ENCODE peak calls at places on chromosomes 2 and 18, in ten cellular contexts. S, A, I, Z, M, B, W, R, O and N are unnamed samples.

GRCh38 chr2:150610670-150611279 is 123.3 kb upstream of the RND3 start:
- DNase-seq in A (peak), R (no peak), B (peak), S (no peak), I (no peak), O (peak), M (peak), Z (peak), W (no peak), N (no peak)

GRCh38 chr18:25445430-25445829 is 93.5 kb upstream of the ZNF521 start:
- DNase-seq in R (no peak), S (no peak), Z (no peak), O (no peak), W (no peak), A (no peak), M (no peak), I (no peak), B (no peak), N (no peak)

GRCh38 chr2:70226781-70227180 is 21.6 kb downstream of the TIA1 start:
- DNase-seq in R (no peak), M (no peak), Z (no peak), W (no peak), O (no peak), S (no peak), B (no peak), A (no peak), I (no peak), N (no peak)

GRCh38 chr2:23584054-23584745 is 199.2 kb downstream of the KLHL29 start:
- DNase-seq in B (no peak), Z (no peak), O (no peak), I (no peak), A (no peak), M (no peak), W (no peak), S (no peak), R (peak), N (no peak)

GRCh38 chr2:64832926-64833325 is 156.3 kb upstream of the SLC1A4 start:
- DNase-seq in R (no peak), A (no peak), B (no peak), M (peak), S (no peak), O (no peak), W (no peak), Z (no peak), I (no peak), N (peak)

GRCh38 chr2:174752403-174753037 is 11.8 kb downstream of the CHRNA1 start:
- DNase-seq in S (no peak), W (no peak), B (no peak), M (no peak), O (no peak), Z (no peak), R (no peak), I (no peak), A (no peak), N (no peak)

GRCh38 chr2:130853391-130853790 is 16.7 kb downstream of the ARHGEF4 start:
- DNase-seq in M (no peak), A (no peak), S (no peak), W (no peak), Z (no peak), I (no peak), O (no peak), R (peak), B (no peak), N (no peak)

GRCh38 chr2:218403810-218404209 is 4.1 kb downstream of the CTDSP1 start:
- DNase-seq in O (no peak), A (no peak), S (no peak), Z (no peak), M (no peak), W (no peak), B (no peak), I (no peak), R (no peak), N (no peak)

GRCh38 chr2:240463274-240463865 is 27.9 kb downstream of the GPC1 start:
- DNase-seq in S (peak), R (peak), A (peak), Z (no peak), O (no peak), W (peak), M (no peak), B (no peak), I (no peak), N (no peak)

GRCh38 chr2:240961878-240962277 is 36.5 kb upstream of the SNED1 start:
- DNase-seq in O (peak), W (no peak), S (no peak), Z (no peak), R (no peak), I (no peak), B (no peak), A (no peak), M (no peak), N (no peak)

GRCh38 chr2:156896294-156896693 is 361.2 kb upstream of the GALNT5 start:
- DNase-seq in I (no peak), Z (no peak), R (no peak), M (peak), O (no peak), W (no peak), S (no peak), B (peak), A (peak), N (no peak)

GRCh38 chr2:96427917-96428316 is 77.2 kb downstream of the NEURL3 start:
- DNase-seq in O (peak), Z (no peak), S (no peak), I (peak), A (peak), R (no peak), B (peak), M (peak), W (no peak), N (peak)

GRCh38 chr18:74171910-74172606 is 23.7 kb downstream of the TIMM21 start:
- DNase-seq in I (no peak), S (no peak), B (peak), M (no peak), R (no peak), A (no peak), O (peak), W (no peak), Z (no peak), N (no peak)

GRCh38 chr2:85933753-85934594 is 45.2 kb upstream of the ST3GAL5 start:
- DNase-seq in W (no peak), Z (no peak), S (no peak), B (peak), I (no peak), A (peak), O (peak), M (peak), R (no peak), N (peak)

GRCh38 chr2:233822101-233822771 is 32.1 kb downstream of the HJURP start:
- DNase-seq in R (peak), B (no peak), Z (no peak), W (no peak), I (no peak), A (no peak), S (no peak), M (no peak), O (no peak), N (no peak)

GRCh38 chr18:13159579-13159978 is 59.0 kb upstream of the LDLRAD4 start:
- DNase-seq in R (no peak), S (no peak), M (peak), W (no peak), B (peak), I (peak), Z (peak), A (peak), O (peak), N (no peak)

GRCh38 chr2:152348388-152348787 is 13.4 kb downstream of the FMNL2 start:
- DNase-seq in I (no peak), W (no peak), Z (no peak), M (peak), A (peak), R (no peak), S (no peak), B (no peak), O (peak), N (no peak)

GRCh38 chr18:9689253-9689652 is 18.8 kb upstream of the RAB31 start:
- DNase-seq in Z (no peak), M (no peak), B (no peak), A (no peak), O (no peak), W (no peak), I (no peak), R (no peak), S (no peak), N (no peak)

GRCh38 chr2:58540680-58541079 is 299.6 kb upstream of the FANCL start:
- DNase-seq in S (no peak), A (no peak), M (no peak), I (no peak), Z (no peak), O (no peak), B (no peak), R (no peak), W (no peak), N (no peak)

DNA sequence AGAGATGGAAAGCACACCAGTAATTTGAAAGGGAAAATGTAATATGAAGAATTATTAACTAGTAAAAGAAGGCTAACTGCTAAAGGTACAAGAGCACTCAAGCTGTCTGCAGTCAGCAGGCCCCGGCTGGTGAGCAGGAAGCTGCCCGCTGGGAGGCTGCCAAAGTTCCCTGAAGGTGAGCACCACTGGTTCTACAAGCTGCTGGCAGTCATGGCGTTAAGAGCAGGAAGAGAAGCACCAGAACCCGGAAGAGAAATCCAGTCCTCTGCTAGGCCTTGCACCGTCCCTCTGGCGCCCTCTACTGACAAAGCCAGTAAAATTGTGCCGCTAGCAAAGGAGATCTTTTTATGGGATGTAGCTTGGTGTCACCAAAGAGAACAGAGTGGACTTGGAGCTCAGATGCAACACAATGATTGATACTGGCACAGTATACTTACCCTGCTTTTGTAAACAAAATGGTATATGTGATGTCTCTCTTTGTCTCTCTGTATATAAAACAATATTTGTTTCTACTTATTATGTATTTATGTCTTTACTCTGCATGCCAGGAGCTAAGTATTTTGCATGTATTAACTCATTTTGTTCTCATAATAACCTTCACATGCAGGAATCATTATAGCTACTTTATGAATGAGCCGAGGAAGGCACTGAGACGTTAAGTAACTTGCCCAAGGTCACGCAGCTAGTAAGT is 28.1 kb upstream of the CASP8 start:
- DNase-seq in M (peak), W (peak), R (peak), I (peak), A (peak), B (peak), O (peak), S (peak), Z (peak), N (peak)
- H3K4me3 ChIP-seq in M (no peak), W (peak), R (no peak), I (no peak), A (peak), B (peak), O (no peak), S (peak), Z (peak), N (no peak)

DNA sequence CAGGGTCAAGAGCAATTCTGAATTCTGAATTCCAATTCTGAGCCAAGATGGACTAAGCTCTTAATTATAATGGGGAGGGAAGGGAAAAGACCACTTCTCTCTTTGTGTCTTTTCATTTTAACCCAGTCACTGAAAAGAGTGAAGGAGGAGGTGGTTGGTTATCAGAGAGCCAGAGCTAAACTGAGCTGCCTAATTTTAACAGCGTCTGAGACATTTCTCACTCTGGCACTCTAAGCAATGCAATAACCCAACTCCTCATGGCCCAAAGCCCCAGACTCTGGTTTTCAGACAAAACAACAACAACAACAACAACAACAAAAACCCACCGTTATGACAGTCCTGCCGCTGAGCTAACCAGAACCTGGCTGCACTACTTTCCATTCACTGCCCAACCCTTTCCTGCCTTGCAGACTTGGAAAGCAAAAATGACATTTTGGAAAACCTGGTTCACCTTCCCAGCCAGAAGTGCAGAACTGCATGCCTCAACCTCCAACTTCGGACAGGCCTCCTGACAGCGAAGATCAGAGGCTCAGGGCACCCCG is 1.0 kb downstream of the CHST10 start:
- DNase-seq in W (no peak), S (no peak), Z (peak), I (no peak), A (no peak), M (no peak), B (peak), R (no peak), O (peak), N (no peak)
- H3K4me3 ChIP-seq in W (peak), S (peak), Z (peak), I (peak), A (peak), M (peak), B (peak), R (peak), O (peak), N (peak)

GRCh38 chr2:228180126-228181097 is 1.1 kb downstream of the SPHKAP start:
- DNase-seq in M (no peak), S (peak), R (no peak), A (no peak), I (no peak), B (peak), W (peak), O (no peak), Z (no peak), N (no peak)

GRCh38 chr2:228181098-228182019 is at the start of gene SPHKAP:
- DNase-seq in S (peak), R (no peak), A (no peak), Z (no peak), B (peak), O (no peak), M (no peak), I (no peak), W (peak), N (no peak)
- H3K4me3 ChIP-seq in S (peak), R (no peak), A (no peak), Z (no peak), B (no peak), O (peak), M (no peak), I (no peak), W (peak), N (peak)

GRCh38 chr2:222297600-222297935 is 1.2 kb downstream of the PAX3 start:
- DNase-seq in I (no peak), W (no peak), S (no peak), R (no peak), Z (no peak), O (no peak), A (no peak), M (no peak), B (no peak), N (no peak)

GRCh38 chr2:222298311-222299150 is at the start of gene PAX3:
- DNase-seq in S (no peak), O (no peak), A (peak), R (no peak), Z (no peak), M (no peak), W (no peak), I (no peak), B (no peak), N (no peak)

GRCh38 chr2:222296311-222296736 is 2.5 kb downstream of the PAX3 start:
- DNase-seq in R (no peak), B (no peak), M (no peak), W (no peak), Z (no peak), A (no peak), S (no peak), I (no peak), O (no peak), N (no peak)

GRCh38 chr2:222296911-222297599 is 1.7 kb downstream of the PAX3 start:
- DNase-seq in Z (no peak), I (no peak), W (no peak), S (no peak), R (no peak), A (no peak), O (no peak), M (no peak), B (no peak), N (no peak)

DNA sequence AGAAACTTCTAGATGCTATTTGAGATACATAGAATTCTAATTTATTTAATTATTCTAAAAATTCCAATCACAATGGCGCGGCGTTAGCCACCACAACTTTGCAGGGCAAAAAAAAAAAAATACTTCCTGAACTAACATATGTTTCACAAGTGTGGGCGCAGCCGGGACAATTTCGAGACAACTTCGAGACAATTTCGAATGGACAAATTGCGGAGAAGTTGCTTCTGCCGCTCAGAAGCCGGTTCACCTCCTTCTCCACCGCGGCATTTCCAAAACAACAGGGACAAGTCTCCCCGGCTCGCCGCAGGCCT is 843 bp downstream of the PAX3 start:
- DNase-seq in A (no peak), M (no peak), O (no peak), I (no peak), Z (no peak), B (no peak), S (no peak), W (no peak), R (no peak), N (no peak)
- H3K4me3 ChIP-seq in A (peak), M (no peak), O (peak), I (no peak), Z (no peak), B (no peak), S (peak), W (peak), R (peak), N (no peak)

GRCh38 chr2:17529771-17530170 is 10.7 kb upstream of the VSNL1 start:
- DNase-seq in W (no peak), Z (no peak), S (no peak), O (no peak), M (no peak), A (no peak), B (no peak), R (no peak), I (no peak), N (no peak)
- H3K4me3 ChIP-seq in W (no peak), Z (no peak), S (no peak), O (no peak), M (no peak), A (no peak), B (no peak), R (no peak), I (no peak), N (no peak)